ENCODE peak calls at places on chromosome 19, in seven cellular contexts. Y, W, G, J, E, U and I are unnamed samples. For H3K4me1, the result is how much of the 10 kb centered on the place peaks cover.

GRCh38 chr19:43749152-43749551 is 5.6 kb downstream of the SMG9 start:
- DNase-seq in E (no peak), G (no peak), U (no peak), J (no peak), Y (no peak), W (no peak), I (peak)

GRCh38 chr19:56838930-56839664 is 1.4 kb downstream of the PEG3 start:
- DNase-seq in Y (peak), U (peak), J (peak), G (peak), W (peak), E (peak), I (no peak)

GRCh38 chr19:23439623-23440022 is 44.4 kb upstream of the ZNF91 start:
- DNase-seq in U (no peak), W (peak), E (no peak), G (no peak), Y (no peak), J (no peak), I (no peak)

GRCh38 chr19:55372316-55373081 is 2.2 kb upstream of the IL11 start:
- DNase-seq in Y (no peak), E (no peak), J (no peak), U (no peak), W (peak), G (no peak), I (no peak)

GRCh38 chr19:43470288-43470687 is 4.9 kb upstream of the LYPD3 start:
- DNase-seq in Y (no peak), W (no peak), U (no peak), E (no peak), G (no peak), J (no peak), I (peak)

GRCh38 chr19:51511353-51511752 is 9.8 kb upstream of the SIGLEC12 start:
- DNase-seq in E (no peak), W (peak), J (no peak), Y (no peak), G (no peak), U (no peak), I (peak)

GRCh38 chr19:17784201-17785008 is 10.5 kb upstream of the B3GNT3 start:
- DNase-seq in G (peak), U (peak), W (peak), J (no peak), E (peak), Y (peak), I (peak)

GRCh38 chr19:42207767-42208259 is 9.7 kb downstream of the DEDD2 start:
- DNase-seq in G (no peak), J (no peak), U (no peak), Y (no peak), E (no peak), W (peak), I (peak)

GRCh38 chr19:29260477-29261317 is 47.7 kb upstream of the UQCRFS1 start:
- DNase-seq in W (peak), G (no peak), J (no peak), U (no peak), E (no peak), Y (no peak), I (peak)

GRCh38 chr19:41741244-41741554 is 14.1 kb upstream of the CEACAM6 start:
- DNase-seq in U (no peak), J (no peak), W (no peak), E (no peak), G (no peak), Y (no peak), I (no peak)

GRCh38 chr19:21398851-21399250 is 1.9 kb downstream of the ZNF493 start:
- DNase-seq in G (no peak), U (no peak), W (no peak), E (no peak), J (no peak), Y (no peak), I (no peak)

GRCh38 chr19:15291666-15292065 is 40.7 kb downstream of the BRD4 start:
- DNase-seq in E (no peak), G (no peak), W (no peak), U (no peak), Y (no peak), J (no peak), I (no peak)

GRCh38 chr19:29277107-29277506 is 64.2 kb upstream of the UQCRFS1 start:
- DNase-seq in W (peak), U (peak), G (no peak), J (no peak), Y (peak), E (no peak), I (no peak)

GRCh38 chr19:30739394-30739793 is 367.2 kb downstream of the ZNF536 start:
- DNase-seq in Y (no peak), J (peak), W (no peak), U (no peak), G (no peak), E (no peak), I (no peak)

GRCh38 chr19:41697198-41697855 is 9.3 kb upstream of the CEACAM7 start:
- DNase-seq in J (no peak), W (no peak), E (no peak), Y (peak), U (peak), G (no peak), I (no peak)

GRCh38 chr19:16066611-16067104 is 9.6 kb upstream of the TPM4 start:
- DNase-seq in J (no peak), G (no peak), W (peak), E (no peak), Y (peak), U (no peak), I (peak)

GRCh38 chr19:18093439-18094161 is 4.0 kb upstream of the MAST3 start:
- DNase-seq in Y (no peak), E (no peak), G (no peak), W (peak), U (no peak), J (no peak), I (peak)

GRCh38 chr19:54444737-54445136 is 4.3 kb upstream of the LENG8 start:
- DNase-seq in E (no peak), W (no peak), J (no peak), G (peak), U (no peak), Y (peak), I (no peak)

GRCh38 chr19:17183271-17183757 is 31.8 kb upstream of the USE1 start:
- DNase-seq in Y (no peak), U (no peak), W (no peak), J (no peak), G (no peak), E (no peak), I (peak)

GRCh38 chr19:18590273-18591272 is 2.0 kb downstream of the REX1BD start:
- DNase-seq in J (peak), E (peak), G (no peak), U (peak), W (peak), Y (peak), I (peak)

GRCh38 chr19:55255618-55256423 is 3.0 kb downstream of the PPP6R1 start:
- DNase-seq in G (no peak), E (peak), Y (peak), W (peak), J (peak), U (no peak), I (peak)

GRCh38 chr19:28727133-28727834 is 485.7 kb downstream of the UQCRFS1 start:
- DNase-seq in Y (no peak), G (peak), J (no peak), W (no peak), U (no peak), E (peak), I (no peak)

GRCh38 chr19:18502633-18503294 is 19.1 kb downstream of the ELL start:
- DNase-seq in J (peak), E (peak), U (peak), W (no peak), G (no peak), Y (peak), I (peak)

GRCh38 chr19:18339703-18340102 is 695 bp upstream of the PGPEP1 start:
- DNase-seq in U (no peak), J (no peak), G (no peak), W (peak), Y (no peak), E (no peak), I (peak)

GRCh38 chr19:30668521-30669155 is 296.5 kb downstream of the ZNF536 start:
- DNase-seq in E (no peak), Y (no peak), W (no peak), J (no peak), U (no peak), G (no peak), I (no peak)

GRCh38 chr19:14059093-14059480 is 2.8 kb downstream of the PALM3 start:
- DNase-seq in E (peak), Y (peak), G (no peak), U (no peak), J (no peak), W (no peak), I (peak)

GRCh38 chr19:18053571-18054219 is 33.0 kb downstream of the IL12RB1 start:
- DNase-seq in E (no peak), J (no peak), Y (no peak), G (no peak), U (no peak), W (no peak), I (peak)

GRCh38 chr19:17681505-17682125 is 6.5 kb downstream of the UNC13A start:
- DNase-seq in U (no peak), G (no peak), W (no peak), J (no peak), E (peak), Y (no peak), I (peak)

GRCh38 chr19:16327911-16328823 is 3.5 kb downstream of the KLF2 start:
- DNase-seq in Y (peak), E (peak), J (peak), U (peak), W (peak), G (no peak), I (peak)

GRCh38 chr19:45772912-45773311 is 3.9 kb upstream of the SIX5 start:
- DNase-seq in U (no peak), E (no peak), Y (no peak), G (peak), J (no peak), W (no peak), I (peak)
- H3K27ac ChIP-seq in U (peak), E (no peak), Y (peak), G (peak), J (peak), W (no peak), I (no peak)

GRCh38 chr19:2043864-2044708 is 7.0 kb downstream of the MKNK2 start:
- DNase-seq in W (no peak), Y (no peak), E (peak), G (peak), J (peak), U (peak), I (peak)

GRCh38 chr19:2041436-2041685 is 9.7 kb downstream of the MKNK2 start:
- DNase-seq in G (peak), Y (no peak), J (no peak), W (no peak), E (no peak), U (no peak), I (peak)

GRCh38 chr19:2043269-2043641 is 7.8 kb downstream of the MKNK2 start:
- DNase-seq in Y (no peak), E (peak), G (peak), J (peak), W (no peak), U (peak), I (peak)

GRCh38 chr19:2041686-2042484 is 9.2 kb downstream of the MKNK2 start:
- DNase-seq in G (peak), W (peak), Y (peak), E (peak), U (peak), J (peak), I (peak)

DNA sequence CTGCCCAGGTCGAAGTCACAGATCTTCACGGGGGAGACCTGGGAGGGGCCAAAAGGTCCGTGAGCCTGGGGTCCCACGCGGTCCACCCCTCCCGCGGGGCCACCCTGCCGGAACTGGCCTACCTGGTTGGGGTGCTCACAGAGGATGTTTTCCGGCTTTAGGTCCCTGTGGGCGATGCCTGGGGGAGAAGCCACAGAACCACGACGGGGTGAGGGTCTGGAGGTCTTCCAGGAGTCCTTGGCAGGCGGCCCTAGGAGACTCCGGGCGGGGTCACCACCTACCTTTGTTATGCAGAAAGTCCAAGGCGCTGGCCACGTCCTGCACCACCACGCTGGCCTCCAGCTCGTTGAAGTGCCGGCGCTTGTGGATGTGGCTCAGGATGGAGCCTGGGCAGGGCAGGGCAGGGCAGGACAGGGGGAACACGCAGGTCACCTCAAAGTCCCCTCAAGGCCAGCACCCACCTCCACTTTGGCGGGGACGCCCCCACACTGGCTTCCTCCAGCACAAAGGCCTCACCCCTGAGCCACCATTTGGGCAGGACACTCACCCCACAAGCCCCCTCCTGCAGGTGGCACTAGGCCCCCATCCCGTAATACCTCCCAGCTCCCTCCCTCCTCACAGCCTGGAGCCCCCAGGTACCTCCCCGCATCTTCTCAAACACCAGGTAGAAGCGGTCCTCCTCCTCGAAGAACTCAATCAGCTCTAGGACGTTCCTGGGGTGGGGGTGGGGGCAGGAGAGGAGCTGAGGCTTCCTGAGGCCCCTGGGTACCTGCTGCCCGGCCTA is 8.4 kb downstream of the MKNK2 start:
- DNase-seq in U (peak), G (peak), J (peak), E (peak), Y (peak), W (no peak), I (peak)
- H3K4me1 ChIP-seq in U (half or more), G (half or more), J (half or more), E (under half), Y (half or more), W (half or more), I (under half)

DNA sequence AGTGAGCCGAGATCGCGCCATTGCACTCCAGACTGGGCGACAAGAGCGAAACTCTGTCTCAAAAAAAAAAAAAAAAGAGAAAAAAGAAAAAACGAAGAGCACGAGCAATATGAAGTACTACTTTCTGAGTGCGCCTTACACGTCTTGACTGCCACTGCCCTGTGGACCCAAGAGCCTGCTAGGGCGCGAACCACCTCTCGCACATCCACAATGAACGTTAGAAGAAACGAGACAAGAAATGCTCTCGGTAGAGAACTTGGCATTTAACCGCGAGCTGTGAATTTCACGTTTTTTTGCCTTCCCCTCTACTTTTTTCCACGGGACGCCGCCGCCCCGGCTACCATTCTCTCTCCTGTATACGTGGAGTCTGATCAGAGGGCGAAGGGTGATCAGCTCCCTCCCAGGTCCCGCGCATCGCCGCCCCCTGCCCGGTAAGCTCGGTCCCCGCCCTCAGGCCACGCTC is 454 bp downstream of the TIMM44 start:
- DNase-seq in Y (no peak), J (no peak), W (no peak), U (no peak), E (no peak), G (no peak), I (peak)
- H3K27ac ChIP-seq in Y (peak), J (peak), W (peak), U (peak), E (peak), G (peak), I (peak)

DNA sequence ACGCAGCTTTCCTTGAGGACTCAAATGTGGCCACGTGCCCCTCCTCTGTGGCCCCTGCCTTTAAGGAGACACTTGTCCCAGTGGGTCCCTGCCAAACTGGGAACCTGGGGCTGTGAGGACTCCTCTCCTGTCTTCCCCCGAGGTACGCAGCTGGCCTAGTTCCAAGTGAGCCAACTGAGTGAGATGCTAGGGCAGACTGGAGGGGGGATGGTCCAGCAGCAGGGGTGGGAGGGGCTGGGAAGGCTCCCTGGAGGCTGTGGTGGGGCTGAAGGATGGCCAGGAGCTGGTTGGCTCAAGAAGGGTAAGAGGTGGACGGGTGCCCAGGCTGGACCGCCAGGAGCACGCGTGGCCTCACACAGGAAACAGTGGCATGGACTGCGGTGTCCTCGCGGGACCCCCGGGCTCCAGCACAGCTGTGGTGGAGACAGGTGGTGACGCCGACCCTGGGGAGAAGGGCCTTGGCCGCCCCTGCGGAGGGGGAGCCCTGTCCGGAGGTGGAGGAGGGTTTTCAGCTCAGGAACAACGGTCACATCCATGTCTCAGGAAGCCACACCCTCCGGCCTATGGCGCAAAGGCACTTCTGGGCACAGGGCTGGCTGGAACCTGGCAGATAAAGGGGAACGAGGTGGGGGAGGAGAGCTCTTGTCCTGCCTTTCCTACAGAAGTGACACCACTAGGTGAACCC is 45.8 kb downstream of the MLLT1 start:
- DNase-seq in G (no peak), Y (no peak), E (peak), W (no peak), J (peak), U (no peak), I (peak)
- H3K4me1 ChIP-seq in G (under half), Y (under half), E (under half), W (under half), J (half or more), U (half or more), I (under half)

GRCh38 chr19:49107625-49108459 is 6.3 kb upstream of the LIN7B start:
- DNase-seq in Y (no peak), U (no peak), E (peak), G (no peak), J (no peak), W (no peak), I (peak)

GRCh38 chr19:49109051-49109450 is 5.1 kb upstream of the LIN7B start:
- DNase-seq in W (no peak), G (no peak), U (no peak), Y (no peak), J (no peak), E (no peak), I (no peak)

GRCh38 chr19:49111218-49111998 is 2.8 kb upstream of the LIN7B start:
- DNase-seq in W (no peak), E (no peak), U (no peak), J (no peak), G (no peak), Y (no peak), I (peak)

GRCh38 chr19:49109569-49110233 is 4.5 kb upstream of the LIN7B start:
- DNase-seq in W (no peak), G (no peak), U (no peak), J (no peak), E (no peak), Y (no peak), I (peak)

GRCh38 chr19:49110567-49110966 is 3.6 kb upstream of the LIN7B start:
- DNase-seq in U (no peak), G (no peak), E (no peak), J (no peak), W (no peak), Y (no peak), I (peak)
- H3K27ac ChIP-seq in U (no peak), G (no peak), E (no peak), J (peak), W (no peak), Y (no peak), I (peak)

GRCh38 chr19:10872551-10873107 is 1.3 kb downstream of the CARM1 start:
- DNase-seq in J (no peak), G (no peak), U (no peak), E (no peak), W (no peak), Y (no peak), I (peak)

GRCh38 chr19:10871711-10872550 is 578 bp downstream of the CARM1 start:
- DNase-seq in E (peak), Y (peak), U (peak), J (peak), G (peak), W (no peak), I (peak)

GRCh38 chr19:10868872-10869547 is 2.3 kb upstream of the CARM1 start:
- DNase-seq in J (no peak), U (no peak), W (no peak), G (no peak), Y (no peak), E (no peak), I (peak)

GRCh38 chr19:10870955-10871603 is at the start of gene CARM1:
- DNase-seq in J (peak), Y (peak), W (peak), U (peak), E (peak), G (peak), I (peak)

GRCh38 chr19:10870501-10870954 is 825 bp upstream of the CARM1 start:
- DNase-seq in Y (no peak), W (no peak), J (no peak), G (no peak), E (no peak), U (no peak), I (no peak)
- H3K4me1 ChIP-seq in Y (under half), W (under half), J (under half), G (under half), E (under half), U (under half), I (under half)

DNA sequence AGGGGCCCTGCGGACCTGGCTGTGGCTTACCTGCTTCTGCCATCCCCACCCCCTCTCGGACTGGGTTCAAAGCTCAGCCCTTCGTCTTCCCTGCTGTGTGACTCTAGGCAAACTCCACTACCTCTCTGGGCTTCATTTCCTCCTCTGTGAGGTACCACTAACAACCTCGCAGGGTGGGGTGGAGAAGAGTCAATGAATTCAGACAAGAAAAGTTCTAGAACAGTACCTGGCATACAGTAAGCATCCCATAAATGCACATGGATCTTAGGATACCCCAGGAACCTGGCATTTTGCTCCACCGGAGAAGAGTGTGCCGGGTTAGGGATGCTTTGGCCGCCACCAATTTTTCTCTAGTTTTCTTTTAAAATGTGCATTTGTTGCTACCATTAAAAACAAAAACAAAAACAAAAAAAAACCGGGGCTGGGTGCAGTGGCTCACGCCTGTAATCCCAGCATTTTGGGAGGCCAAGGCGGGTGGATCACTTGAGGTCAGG is 3.4 kb downstream of the TLE5 start:
- DNase-seq in J (no peak), U (no peak), W (no peak), Y (no peak), G (no peak), E (peak), I (peak)
- H3K27ac ChIP-seq in J (peak), U (peak), W (no peak), Y (peak), G (peak), E (peak), I (no peak)

GRCh38 chr19:923551-924211 is 2.2 kb upstream of the ARID3A start:
- DNase-seq in E (no peak), J (no peak), W (no peak), Y (no peak), U (no peak), G (no peak), I (peak)
- H3K4me1 ChIP-seq in E (under half), J (under half), W (under half), Y (under half), U (half or more), G (under half), I (under half)